ENCODE peak calls at places on chromosomes 13 and 19, in eight cellular contexts. L is mammary epithelial cell; N is OCI-LY7; G is right lobe of liver; S is mesenchymal stem cell; J is Peyer's patch; A is left ventricle myocardium inferior; D is effector memory CD4-positive, alpha-beta T cell. I is an unnamed sample. For H3K36me3, the result is how much of the 10 kb centered on the place peaks cover.

GRCh38 chr19:18282021-18282787 is 782 bp upstream of the JUND start:
- DNase-seq in L (no peak), J (peak), D (no peak), S (no peak), N (peak), G (no peak), A (no peak), I (peak)

GRCh38 chr19:3670796-3671679 is 29.2 kb downstream of the PIP5K1C start:
- DNase-seq in J (peak), L (no peak), N (no peak), D (no peak), S (peak), G (peak), A (peak), I (peak)

GRCh38 chr19:13094285-13094595 is 8.4 kb downstream of the LYL1 start:
- DNase-seq in A (no peak), D (no peak), S (no peak), L (no peak), J (peak), G (peak), N (no peak), I (no peak)

GRCh38 chr13:28451482-28452217 is 43.3 kb downstream of the FLT1 start:
- DNase-seq in G (no peak), J (no peak), A (no peak), N (no peak), D (no peak), S (no peak), L (no peak), I (no peak)

GRCh38 chr13:29359181-29359580 is 236.3 kb downstream of the SLC7A1 start:
- DNase-seq in A (no peak), N (no peak), D (no peak), S (no peak), L (no peak), G (no peak), J (no peak), I (no peak)

GRCh38 chr13:88142653-88143052 is 471.5 kb downstream of the SLITRK5 start:
- DNase-seq in D (no peak), L (no peak), J (no peak), G (no peak), N (no peak), A (no peak), S (no peak), I (no peak)

GRCh38 chr13:35157143-35157755 is 215.2 kb downstream of the NBEA start:
- DNase-seq in J (peak), N (peak), A (no peak), G (no peak), S (peak), L (peak), D (no peak), I (no peak)

GRCh38 chr13:79435549-79435948 is 29.5 kb upstream of the RBM26 start:
- DNase-seq in N (no peak), S (peak), G (no peak), L (peak), J (no peak), A (no peak), D (no peak), I (no peak)

GRCh38 chr13:38657191-38657590 is 29.7 kb upstream of the FREM2 start:
- DNase-seq in S (peak), N (no peak), A (no peak), L (peak), G (no peak), J (no peak), D (no peak), I (no peak)

GRCh38 chr13:59689057-59689456 is 474.7 kb downstream of the DIAPH3 start:
- DNase-seq in G (no peak), N (no peak), S (no peak), A (no peak), D (no peak), J (no peak), L (no peak), I (no peak)

GRCh38 chr13:98454389-98454881 is 122.5 kb downstream of the STK24 start:
- DNase-seq in J (no peak), A (no peak), N (no peak), L (peak), S (peak), D (no peak), G (no peak), I (peak)

GRCh38 chr13:51240888-51241475 is 18.8 kb downstream of the FAM124A start:
- DNase-seq in S (no peak), J (no peak), D (no peak), A (no peak), G (no peak), L (no peak), N (no peak), I (no peak)

GRCh38 chr19:55257461-55258411 is 1.1 kb downstream of the PPP6R1 start:
- DNase-seq in J (no peak), L (peak), A (no peak), D (no peak), G (no peak), N (peak), S (peak), I (peak)

GRCh38 chr19:30690935-30691505 is 318.8 kb downstream of the ZNF536 start:
- DNase-seq in N (no peak), D (no peak), J (no peak), A (no peak), L (no peak), G (no peak), S (no peak), I (no peak)

GRCh38 chr13:102770435-102770834 is 3.2 kb downstream of the TEX30 start:
- DNase-seq in N (no peak), L (no peak), S (no peak), J (no peak), D (no peak), G (peak), A (no peak), I (no peak)

GRCh38 chr13:21675095-21676007 is 4.5 kb downstream of the FGF9 start:
- DNase-seq in N (peak), J (peak), L (no peak), S (no peak), D (no peak), A (peak), G (no peak), I (peak)

GRCh38 chr13:109998808-109999528 is 212.6 kb upstream of the IRS2 start:
- DNase-seq in S (peak), J (no peak), D (no peak), G (no peak), N (no peak), A (no peak), L (peak), I (no peak)

GRCh38 chr19:16825312-16826168 is 3.7 kb upstream of the SIN3B start:
- DNase-seq in S (peak), D (no peak), N (no peak), A (peak), J (peak), G (peak), L (peak), I (no peak)

GRCh38 chr19:33722456-33723239 is 74.0 kb upstream of the KCTD15 start:
- DNase-seq in G (no peak), L (no peak), J (no peak), N (no peak), S (no peak), A (no peak), D (no peak), I (no peak)

GRCh38 chr13:50909605-50910482 is at the start of gene RNASEH2B:
- DNase-seq in J (peak), N (peak), A (peak), S (peak), G (peak), D (peak), L (peak), I (peak)

GRCh38 chr19:19406878-19407639 is 1.6 kb downstream of the GATAD2A start:
- DNase-seq in A (no peak), J (peak), S (peak), D (no peak), L (peak), G (no peak), N (peak), I (no peak)

GRCh38 chr13:29800687-29801086 is 49.7 kb downstream of the UBL3 start:
- DNase-seq in S (no peak), N (no peak), G (no peak), D (no peak), L (no peak), A (no peak), J (no peak), I (no peak)

GRCh38 chr19:2888739-2889224 is 11.9 kb upstream of the ZNF57 start:
- DNase-seq in N (peak), G (no peak), D (no peak), J (peak), S (no peak), L (peak), A (no peak), I (peak)

DNA sequence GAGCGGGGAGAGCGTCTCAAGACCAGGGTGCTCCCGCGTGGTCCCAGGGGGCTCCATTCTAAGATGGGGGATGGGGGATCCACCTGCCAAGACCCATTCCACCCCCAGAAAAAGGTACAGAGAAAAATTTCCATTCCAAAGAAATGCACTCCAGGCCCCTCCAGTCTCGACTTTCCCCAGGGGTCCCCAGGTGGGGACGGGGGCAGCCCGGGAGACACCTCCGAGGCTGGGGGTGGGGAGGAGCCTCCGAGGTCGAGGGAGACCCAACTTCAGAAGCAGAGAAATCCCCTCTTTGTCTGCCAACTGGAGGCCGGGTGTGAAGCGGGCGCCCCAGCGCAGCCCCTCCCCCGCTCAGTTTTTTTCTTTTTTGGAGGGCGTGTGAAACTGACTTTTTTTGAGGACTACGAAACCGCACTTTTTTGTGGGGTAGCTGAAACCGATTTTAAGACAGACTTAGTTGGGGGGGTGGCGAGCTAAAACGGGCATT is 1.3 kb downstream of the TCF3 start:
- DNase-seq in S (peak), D (peak), L (no peak), G (no peak), N (peak), J (peak), A (no peak), I (peak)
- H3K27ac ChIP-seq in S (no peak), D (peak), L (peak), G (no peak), N (peak), J (peak), A (peak), I (no peak)

GRCh38 chr19:730382-730668 is 20.6 kb upstream of the MISP start:
- DNase-seq in N (no peak), L (no peak), D (no peak), A (no peak), G (no peak), J (no peak), S (no peak), I (no peak)
- H3K36me3 ChIP-seq in N (under half), L (under half), D (under half), A (under half), G (under half), J (under half), S (under half), I (under half)

DNA sequence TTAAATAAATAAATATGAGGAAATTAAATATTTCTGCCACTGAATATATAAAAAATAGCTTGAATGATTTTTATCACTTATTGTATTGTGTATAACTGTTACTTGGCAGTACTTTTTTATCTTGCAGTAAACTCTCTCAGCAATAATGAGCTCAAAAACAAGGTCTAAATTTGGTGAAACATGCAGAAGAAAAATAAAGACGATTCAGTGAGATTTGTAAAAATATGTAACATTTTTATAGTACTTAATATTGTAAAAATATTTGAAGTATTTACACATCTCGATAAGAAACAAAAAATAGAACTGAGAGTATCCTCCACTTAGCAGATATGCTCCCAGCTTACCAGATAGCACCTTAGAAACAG is 120.6 kb upstream of the MLNR start:
- DNase-seq in G (no peak), S (no peak), J (no peak), L (no peak), A (no peak), N (no peak), D (no peak), I (no peak)
- H3K27ac ChIP-seq in G (peak), S (no peak), J (peak), L (no peak), A (peak), N (no peak), D (no peak), I (no peak)

DNA sequence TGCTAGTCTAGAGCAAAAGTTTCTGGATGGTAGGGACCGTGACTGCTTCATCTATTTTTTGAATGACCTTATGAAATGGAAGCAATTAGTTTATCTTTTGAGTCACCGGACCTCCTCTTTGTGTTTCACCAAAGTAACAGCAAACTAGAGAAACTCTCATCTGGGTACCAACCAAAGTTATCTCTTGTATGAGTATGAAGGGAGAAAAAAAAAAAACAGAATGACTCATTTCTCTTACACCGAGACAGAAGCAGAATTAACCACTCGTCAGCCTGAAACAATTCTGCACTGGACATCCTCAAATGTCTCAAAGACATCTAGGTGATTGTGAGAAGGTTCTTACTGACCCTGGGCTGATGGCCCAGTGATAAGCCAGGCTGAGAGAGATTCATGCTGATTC is 18.3 kb downstream of the ZNF100 start:
- DNase-seq in D (no peak), J (no peak), G (no peak), N (no peak), L (no peak), A (no peak), S (no peak), I (no peak)
- H3K36me3 ChIP-seq in D (under half), J (under half), G (under half), N (half or more), L (under half), A (under half), S (under half), I (under half)

GRCh38 chr13:112545866-112546265 is 42.1 kb downstream of the TUBGCP3 start:
- DNase-seq in N (no peak), D (no peak), L (peak), S (peak), G (no peak), J (no peak), A (no peak), I (no peak)
- H3K27ac ChIP-seq in N (no peak), D (no peak), L (no peak), S (peak), G (no peak), J (no peak), A (no peak), I (no peak)

GRCh38 chr19:14533450-14533849 is 4.1 kb downstream of the TECR start:
- DNase-seq in L (no peak), J (no peak), D (no peak), N (no peak), G (no peak), S (no peak), A (no peak), I (no peak)
- H3K36me3 ChIP-seq in L (under half), J (under half), D (under half), N (under half), G (under half), S (under half), A (under half), I (under half)

GRCh38 chr19:57599761-57600383 is at the start of gene ZNF530:
- DNase-seq in S (peak), G (peak), D (peak), L (peak), A (peak), N (peak), J (peak), I (peak)
- H3K27ac ChIP-seq in S (no peak), G (no peak), D (no peak), L (peak), A (peak), N (no peak), J (no peak), I (peak)

GRCh38 chr19:11098327-11098726 is 9.1 kb downstream of the LDLR start:
- DNase-seq in J (no peak), L (no peak), D (no peak), A (no peak), N (no peak), G (no peak), S (no peak), I (no peak)
- H3K36me3 ChIP-seq in J (under half), L (under half), D (under half), A (under half), N (half or more), G (under half), S (under half), I (under half)

GRCh38 chr13:25248071-25248470 is 39.2 kb downstream of the MTMR6 start:
- DNase-seq in N (no peak), D (no peak), G (no peak), A (no peak), S (no peak), L (no peak), J (no peak), I (no peak)
- H3K27ac ChIP-seq in N (no peak), D (no peak), G (no peak), A (no peak), S (no peak), L (no peak), J (no peak), I (no peak)

DNA sequence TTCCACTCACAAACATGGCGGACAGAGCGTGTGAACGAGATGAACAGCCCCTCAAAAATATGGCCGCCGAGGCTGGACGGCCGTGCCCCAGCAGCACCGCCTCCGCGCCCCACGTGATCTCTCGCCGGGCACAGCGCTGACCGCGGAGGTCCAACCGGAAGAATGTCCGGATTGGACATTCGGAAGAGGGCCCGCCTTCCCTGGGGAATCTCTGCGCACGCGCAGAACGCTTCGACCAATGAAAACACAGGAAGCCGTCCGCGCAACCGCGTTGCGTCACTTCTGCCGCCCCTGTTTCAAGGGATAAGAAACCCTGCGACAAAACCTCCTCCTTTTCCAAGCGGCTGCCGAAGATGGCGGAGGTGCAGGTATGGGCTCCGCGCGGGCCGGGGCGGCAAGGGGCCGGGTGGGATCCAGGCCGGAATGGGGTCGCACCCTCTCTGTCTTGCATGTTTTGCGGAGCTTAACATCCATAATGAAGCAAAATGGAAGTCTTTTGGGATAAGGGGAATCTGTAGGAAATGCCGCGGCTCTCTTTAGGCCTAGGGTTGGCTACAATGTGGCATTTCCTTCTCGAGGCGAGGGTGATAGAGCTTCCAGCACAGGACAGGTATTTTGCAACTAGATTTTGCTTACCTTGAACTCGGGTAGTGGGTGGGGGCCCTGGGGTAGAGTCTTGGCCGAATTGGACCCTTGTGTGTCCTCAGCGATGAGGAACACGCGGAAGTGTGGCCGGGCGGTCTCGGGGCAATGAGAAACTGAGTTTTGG is at the start of gene RPL13A:
- DNase-seq in G (peak), L (peak), A (peak), S (peak), N (peak), D (peak), J (peak), I (peak)
- H3K36me3 ChIP-seq in G (under half), L (under half), A (under half), S (under half), N (half or more), D (half or more), J (under half), I (under half)

I was measured in kidney.